ENCODE peak calls at places on chromosomes 1 and 21, in nine cellular contexts. G, O, Z, R, W, F, Y, I and S are unnamed samples.

GRCh38 chr1:63205776-63206175 is 116.6 kb upstream of the FOXD3 start:
- DNase-seq in G (no peak), O (no peak), Z (no peak), R (no peak), W (no peak), F (no peak), Y (no peak), I (no peak), S (no peak)

GRCh38 chr21:16563111-16563510 is 833.3 kb downstream of the USP25 start:
- DNase-seq in G (no peak), O (no peak), Z (no peak), R (no peak), W (no peak), F (no peak), Y (no peak), I (no peak), S (no peak)

GRCh38 chr1:169421309-169421708 is 6.0 kb downstream of the CCDC181 start:
- DNase-seq in G (no peak), O (no peak), Z (no peak), R (no peak), W (no peak), F (no peak), Y (no peak), I (no peak), S (no peak)

GRCh38 chr1:3664700-3665375 is 12.5 kb downstream of the TP73 start:
- DNase-seq in G (no peak), O (no peak), Z (no peak), R (no peak), W (peak), F (no peak), Y (peak), I (no peak), S (no peak)

GRCh38 chr1:116413414-116413813 is 40.4 kb downstream of the ATP1A1 start:
- DNase-seq in G (no peak), O (no peak), Z (no peak), R (no peak), W (no peak), F (no peak), Y (no peak), I (no peak), S (no peak)

GRCh38 chr1:53519412-53519811 is 60.2 kb downstream of the DMRTB1 start:
- DNase-seq in G (no peak), O (no peak), Z (no peak), R (no peak), W (no peak), F (no peak), Y (no peak), I (no peak), S (no peak)

GRCh38 chr1:245092638-245092976 is 62.2 kb upstream of the KIF26B start:
- DNase-seq in G (no peak), O (no peak), Z (no peak), R (no peak), W (no peak), F (no peak), Y (no peak), I (no peak), S (no peak)

GRCh38 chr1:94235189-94236020 is 2.0 kb downstream of the ARHGAP29 start:
- DNase-seq in G (no peak), O (no peak), Z (no peak), R (no peak), W (no peak), F (no peak), Y (no peak), I (no peak), S (no peak)

GRCh38 chr1:242011879-242012674 is 13.2 kb upstream of the MAP1LC3C start:
- DNase-seq in G (no peak), O (no peak), Z (no peak), R (no peak), W (no peak), F (peak), Y (no peak), I (no peak), S (no peak)

GRCh38 chr1:14598498-14599172 is at the start of gene KAZN:
- DNase-seq in G (no peak), O (peak), Z (no peak), R (no peak), W (peak), F (peak), Y (peak), I (no peak), S (no peak)

GRCh38 chr21:26710155-26710554 is 135.1 kb downstream of the ADAMTS1 start:
- DNase-seq in G (no peak), O (no peak), Z (no peak), R (no peak), W (no peak), F (no peak), Y (no peak), I (no peak), S (no peak)

GRCh38 chr1:20476260-20477038 is 9.6 kb downstream of the CAMK2N1 start:
- DNase-seq in G (no peak), O (peak), Z (peak), R (no peak), W (no peak), F (no peak), Y (no peak), I (no peak), S (no peak)

GRCh38 chr1:3160647-3161046 is 91.6 kb downstream of the PRDM16 start:
- DNase-seq in G (no peak), O (no peak), Z (no peak), R (no peak), W (no peak), F (no peak), Y (no peak), I (no peak), S (no peak)

GRCh38 chr1:153956997-153957715 is 1.3 kb downstream of the CRTC2 start:
- DNase-seq in G (no peak), O (no peak), Z (no peak), R (no peak), W (no peak), F (no peak), Y (peak), I (no peak), S (no peak)

GRCh38 chr1:238071061-238071460 is 180.3 kb upstream of the ZP4 start:
- DNase-seq in G (no peak), O (no peak), Z (no peak), R (no peak), W (no peak), F (no peak), Y (no peak), I (no peak), S (no peak)

GRCh38 chr1:147892216-147892615 is 10.4 kb upstream of the GJA8 start:
- DNase-seq in G (no peak), O (no peak), Z (peak), R (no peak), W (no peak), F (no peak), Y (no peak), I (no peak), S (no peak)

GRCh38 chr1:90716552-90717355 is at the start of gene BARHL2:
- DNase-seq in G (no peak), O (peak), Z (peak), R (no peak), W (no peak), F (no peak), Y (no peak), I (no peak), S (no peak)

GRCh38 chr1:230825061-230825803 is 43.1 kb downstream of the C1orf198 start:
- DNase-seq in G (peak), O (no peak), Z (peak), R (no peak), W (no peak), F (no peak), Y (no peak), I (no peak), S (no peak)

GRCh38 chr1:219837274-219837993 is 90.9 kb downstream of the SLC30A10 start:
- DNase-seq in G (peak), O (no peak), Z (peak), R (no peak), W (peak), F (no peak), Y (no peak), I (no peak), S (peak)

GRCh38 chr1:154075746-154076145 is 79.1 kb downstream of the NUP210L start:
- DNase-seq in G (no peak), O (no peak), Z (no peak), R (no peak), W (no peak), F (no peak), Y (no peak), I (no peak), S (no peak)

GRCh38 chr21:45386336-45386727 is 18.6 kb upstream of the COL18A1 start:
- DNase-seq in G (no peak), O (peak), Z (no peak), R (no peak), W (no peak), F (peak), Y (peak), I (no peak), S (no peak)

GRCh38 chr1:18489417-18490143 is 8.8 kb downstream of the KLHDC7A start:
- DNase-seq in G (no peak), O (no peak), Z (no peak), R (no peak), W (no peak), F (no peak), Y (no peak), I (no peak), S (no peak)

GRCh38 chr1:246159290-246160227 is 347.5 kb downstream of the SMYD3 start:
- DNase-seq in G (no peak), O (no peak), Z (no peak), R (no peak), W (no peak), F (no peak), Y (no peak), I (no peak), S (no peak)

GRCh38 chr1:52659851-52660596 is 27.1 kb downstream of the SHISAL2A start:
- DNase-seq in G (no peak), O (no peak), Z (no peak), R (no peak), W (no peak), F (no peak), Y (no peak), I (no peak), S (no peak)

GRCh38 chr1:71492298-71493041 is 411.6 kb upstream of the ZRANB2 start:
- DNase-seq in G (no peak), O (no peak), Z (no peak), R (no peak), W (no peak), F (no peak), Y (no peak), I (no peak), S (no peak)

GRCh38 chr1:3558036-3558726 is 53.1 kb downstream of the MEGF6 start:
- DNase-seq in G (no peak), O (no peak), Z (no peak), R (no peak), W (no peak), F (no peak), Y (no peak), I (no peak), S (no peak)

GRCh38 chr1:205565799-205566198 is 61.3 kb downstream of the CDK18 start:
- DNase-seq in G (no peak), O (no peak), Z (no peak), R (no peak), W (no peak), F (no peak), Y (no peak), I (no peak), S (peak)

GRCh38 chr1:55938376-55938850 is 641.0 kb downstream of the PLPP3 start:
- DNase-seq in G (no peak), O (peak), Z (no peak), R (no peak), W (no peak), F (no peak), Y (no peak), I (no peak), S (no peak)

GRCh38 chr1:178650950-178651461 is 74.0 kb upstream of the RALGPS2 start:
- DNase-seq in G (no peak), O (no peak), Z (no peak), R (no peak), W (no peak), F (no peak), Y (no peak), I (no peak), S (no peak)

GRCh38 chr1:172948457-172948856 is 102.3 kb downstream of the TNFSF18 start:
- DNase-seq in G (no peak), O (no peak), Z (peak), R (no peak), W (no peak), F (no peak), Y (no peak), I (no peak), S (no peak)

GRCh38 chr1:77271851-77272250 is 10.0 kb upstream of the AK5 start:
- DNase-seq in G (peak), O (no peak), Z (no peak), R (no peak), W (no peak), F (no peak), Y (no peak), I (no peak), S (no peak)

GRCh38 chr1:150256549-150257341 is 829 bp upstream of the CA14 start:
- DNase-seq in G (no peak), O (no peak), Z (no peak), R (no peak), W (no peak), F (no peak), Y (no peak), I (no peak), S (no peak)

GRCh38 chr1:15802234-15802965 is 5.0 kb downstream of the UQCRHL start:
- DNase-seq in G (no peak), O (no peak), Z (no peak), R (no peak), W (no peak), F (no peak), Y (no peak), I (no peak), S (no peak)

GRCh38 chr1:239288964-239289535 is 97.3 kb upstream of the CHRM3 start:
- DNase-seq in G (no peak), O (no peak), Z (no peak), R (no peak), W (no peak), F (no peak), Y (no peak), I (no peak), S (no peak)

GRCh38 chr1:22520871-22521270 is 42.4 kb upstream of the EPHA8 start:
- DNase-seq in G (no peak), O (no peak), Z (no peak), R (no peak), W (no peak), F (no peak), Y (no peak), I (no peak), S (no peak)

GRCh38 chr1:22470227-22470626 is 18.6 kb downstream of the ZBTB40 start:
- DNase-seq in G (no peak), O (no peak), Z (no peak), R (no peak), W (no peak), F (no peak), Y (no peak), I (no peak), S (no peak)